ENCODE peak calls at places on chromosomes 4 and X, in seven cellular contexts. X is GM10248, B is iris pigment epithelial cell, Y is GM20000, F is NAMALWA, E is left ventricle myocardium inferior, K is choroid plexus epithelial cell. Z is an unnamed sample.

GRCh38 chrX:76172325-76172887 is 456 bp upstream of the PBDC1 start:
- DNase-seq in X (no peak), B (no peak), Y (no peak), F (no peak), E (no peak), K (no peak), Z (no peak)

GRCh38 chrX:9775930-9776329 is 10.3 kb upstream of the GPR143 start:
- DNase-seq in X (no peak), B (no peak), Y (no peak), F (no peak), E (no peak), K (peak), Z (no peak)

GRCh38 chrX:2262679-2263055 is 238.1 kb downstream of the DHRSX start:
- DNase-seq in X (no peak), B (no peak), Y (no peak), F (no peak), E (no peak), K (peak), Z (no peak)

GRCh38 chrX:86421771-86422170 is 273.5 kb downstream of the DACH2 start:
- DNase-seq in X (no peak), B (no peak), Y (no peak), F (no peak), E (no peak), K (no peak), Z (no peak)

GRCh38 chrX:41095174-41095573 is 9.9 kb downstream of the USP9X start:
- DNase-seq in X (no peak), B (no peak), Y (no peak), F (no peak), E (no peak), K (no peak), Z (no peak)

GRCh38 chrX:118503260-118504041 is 7.8 kb downstream of the DOCK11 start:
- DNase-seq in X (no peak), B (no peak), Y (no peak), F (no peak), E (no peak), K (no peak), Z (no peak)

GRCh38 chr4:98919996-98920395 is 8.9 kb downstream of the EIF4E start:
- DNase-seq in X (no peak), B (peak), Y (no peak), F (no peak), E (no peak), K (peak), Z (no peak)

GRCh38 chrX:119488749-119489148 is 20.5 kb downstream of the SLC25A5 start:
- DNase-seq in X (peak), B (peak), Y (peak), F (peak), E (no peak), K (peak), Z (peak)

GRCh38 chr4:115851918-115852766 is 738.7 kb upstream of the NDST4 start:
- DNase-seq in X (peak), B (peak), Y (peak), F (peak), E (no peak), K (peak), Z (peak)

GRCh38 chrX:15319075-15319474 is 3.6 kb upstream of the ASB11 start:
- DNase-seq in X (no peak), B (no peak), Y (no peak), F (no peak), E (no peak), K (no peak), Z (no peak)

GRCh38 chrX:41382699-41383645 is 49.0 kb downstream of the DDX3X start:
- DNase-seq in X (no peak), B (peak), Y (no peak), F (no peak), E (no peak), K (peak), Z (no peak)

Z was measured in BE2C.